ENCODE peak calls at places on chromosomes 2 and 18, in ten cellular contexts. D is Calu3; J is chondrocyte; S is astrocyte of the spinal cord; I is mucosa of descending colon; Q is H9; X is cardiac muscle cell; O is activated CD8-positive, alpha-beta memory T cell treated with anti-CD3 and anti-CD28 coated beads for 24 hours; F is lower lobe of right lung; E is SHP77. B is an unnamed sample.

GRCh38 chr2:47014564-47015051 is 99.0 kb upstream of the MCFD2 start:
- DNase-seq in E (no peak), D (no peak), O (no peak), F (no peak), S (no peak), X (no peak), J (no peak), I (no peak), Q (no peak), B (no peak)

GRCh38 chr2:11983870-11984269 is 237.4 kb downstream of the LPIN1 start:
- DNase-seq in Q (no peak), J (no peak), E (no peak), D (no peak), S (no peak), O (no peak), F (no peak), I (no peak), X (no peak), B (no peak)

GRCh38 chr2:167787021-167787420 is 460.4 kb downstream of the STK39 start:
- DNase-seq in S (no peak), E (no peak), D (no peak), J (no peak), X (no peak), Q (no peak), F (no peak), I (no peak), O (no peak), B (no peak)

GRCh38 chr2:241617431-241618154 is 19.4 kb downstream of the THAP4 start:
- DNase-seq in X (peak), I (peak), E (peak), F (peak), S (peak), Q (peak), J (no peak), O (peak), D (no peak), B (no peak)

GRCh38 chr2:11752906-11753305 is 6.5 kb downstream of the LPIN1 start:
- DNase-seq in J (no peak), O (no peak), E (no peak), F (no peak), Q (no peak), D (no peak), I (peak), X (no peak), S (no peak), B (no peak)

GRCh38 chr2:232929303-232930123 is 59.4 kb downstream of the SNORC start:
- DNase-seq in X (no peak), D (no peak), I (no peak), O (no peak), Q (no peak), F (no peak), E (no peak), S (no peak), J (no peak), B (no peak)

GRCh38 chr18:9428301-9428706 is 47.0 kb upstream of the RALBP1 start:
- DNase-seq in F (no peak), S (no peak), X (no peak), Q (no peak), D (peak), I (no peak), E (peak), J (no peak), O (no peak), B (no peak)

GRCh38 chr18:77526962-77527361 is 277.3 kb downstream of the GALR1 start:
- DNase-seq in D (no peak), I (no peak), O (no peak), S (no peak), Q (no peak), J (no peak), E (no peak), F (no peak), X (no peak), B (no peak)

GRCh38 chr2:121092095-121092494 is 192.9 kb downstream of the TFCP2L1 start:
- DNase-seq in J (no peak), X (no peak), E (no peak), I (no peak), O (no peak), F (no peak), Q (no peak), D (peak), S (no peak), B (no peak)

GRCh38 chr2:108383146-108383830 is 5.5 kb downstream of the SULT1C4 start:
- DNase-seq in J (no peak), Q (no peak), E (no peak), D (no peak), F (no peak), O (no peak), X (no peak), I (no peak), S (no peak), B (no peak)

GRCh38 chr2:98020992-98021713 is 25.4 kb upstream of the TMEM131 start:
- DNase-seq in F (no peak), D (no peak), J (no peak), X (no peak), I (peak), E (no peak), Q (no peak), O (no peak), S (no peak), B (no peak)

GRCh38 chr18:4204151-4204720 is 250.9 kb downstream of the DLGAP1 start:
- DNase-seq in D (no peak), X (no peak), J (no peak), S (peak), E (no peak), O (no peak), F (no peak), Q (no peak), I (no peak), B (no peak)

GRCh38 chr2:218959141-218959731 is at the start of gene CDK5R2:
- DNase-seq in Q (peak), I (peak), D (peak), X (peak), F (peak), S (peak), E (peak), J (no peak), O (peak), B (peak)

GRCh38 chr2:86068098-86069047 is 37.3 kb downstream of the POLR1A start:
- DNase-seq in Q (peak), F (no peak), S (no peak), D (no peak), I (no peak), O (peak), J (no peak), E (peak), X (no peak), B (no peak)

GRCh38 chr2:12213222-12213621 is 466.8 kb downstream of the LPIN1 start:
- DNase-seq in J (no peak), Q (no peak), E (no peak), I (no peak), D (no peak), F (no peak), O (no peak), S (peak), X (no peak), B (no peak)

GRCh38 chr2:205053827-205054410 is 508.6 kb downstream of the PARD3B start:
- DNase-seq in O (no peak), F (no peak), S (no peak), E (no peak), Q (no peak), X (peak), D (no peak), I (no peak), J (no peak), B (no peak)

GRCh38 chr2:71484354-71484753 is 31.0 kb downstream of the DYSF start:
- DNase-seq in I (no peak), E (no peak), O (no peak), J (no peak), S (no peak), D (no peak), F (no peak), Q (no peak), X (no peak), B (no peak)

GRCh38 chr2:184556639-184557038 is 41.7 kb upstream of the ZNF804A start:
- DNase-seq in E (no peak), J (no peak), D (no peak), X (no peak), Q (no peak), I (no peak), F (no peak), S (no peak), O (no peak), B (no peak)

GRCh38 chr2:52916976-52917375 is 850.6 kb upstream of the CHAC2 start:
- DNase-seq in X (no peak), D (no peak), O (no peak), Q (no peak), E (no peak), F (no peak), J (no peak), I (no peak), S (no peak), B (no peak)

GRCh38 chr2:105329197-105329554 is 359 bp downstream of the TGFBRAP1 start:
- DNase-seq in F (peak), O (peak), S (no peak), Q (no peak), X (no peak), D (no peak), J (no peak), E (no peak), I (no peak), B (no peak)

GRCh38 chr18:79791141-79791972 is 6.4 kb upstream of the KCNG2 start:
- DNase-seq in E (no peak), X (peak), S (peak), D (no peak), Q (no peak), I (no peak), F (no peak), O (no peak), J (no peak), B (peak)

GRCh38 chr2:65320042-65320711 is 92.5 kb downstream of the ACTR2 start:
- DNase-seq in O (no peak), X (peak), F (no peak), J (no peak), D (peak), Q (no peak), E (no peak), I (no peak), S (peak), B (no peak)

GRCh38 chr2:37683926-37684780 is 12.7 kb upstream of the CDC42EP3 start:
- DNase-seq in D (no peak), I (no peak), E (no peak), J (no peak), X (no peak), O (no peak), Q (no peak), S (no peak), F (no peak), B (no peak)

GRCh38 chr2:204479557-204479956 is 65.7 kb upstream of the PARD3B start:
- DNase-seq in J (no peak), O (no peak), E (no peak), I (no peak), S (no peak), Q (no peak), D (peak), X (no peak), F (no peak), B (no peak)

GRCh38 chr2:18369750-18370149 is 190.7 kb downstream of the RDH14 start:
- DNase-seq in I (no peak), D (no peak), J (no peak), Q (no peak), E (no peak), O (no peak), X (peak), F (no peak), S (peak), B (no peak)

GRCh38 chr2:40130251-40130994 is 321.5 kb downstream of the SLC8A1 start:
- DNase-seq in D (no peak), F (no peak), Q (no peak), J (no peak), E (no peak), X (peak), O (no peak), I (no peak), S (peak), B (no peak)